ENCODE peak calls at places on chromosomes 6 and 20, in four cellular contexts. T is H1, I is trophoblast cell, S is IMR-90. G is an unnamed sample. For H3K4me1, the result is how much of the 10 kb centered on the place peaks cover.

GRCh38 chr6:85756982-85757381 is 114.3 kb upstream of the SYNCRIP start:
- DNase-seq in T (no peak), I (peak), S (peak), G (peak)

GRCh38 chr6:133092771-133093170 is 148.4 kb upstream of the EYA4 start:
- DNase-seq in T (no peak), I (no peak), S (no peak), G (no peak)

GRCh38 chr20:35006531-35006971 is 50.9 kb downstream of the MYH7B start:
- DNase-seq in T (no peak), I (no peak), S (no peak), G (no peak)

GRCh38 chr20:56380375-56380774 is 11.6 kb downstream of the AURKA start:
- DNase-seq in T (no peak), I (no peak), S (peak), G (no peak)

GRCh38 chr6:32982084-32982701 is 13.8 kb downstream of the BRD2 start:
- DNase-seq in T (no peak), I (peak), S (no peak), G (no peak)

GRCh38 chr6:20370393-20370792 is 31.3 kb upstream of the E2F3 start:
- DNase-seq in T (no peak), I (no peak), S (no peak), G (no peak)

GRCh38 chr6:91083226-91083625 is 496.4 kb upstream of the MAP3K7 start:
- DNase-seq in T (no peak), I (no peak), S (no peak), G (no peak)

GRCh38 chr6:27591660-27592059 is 118.8 kb upstream of the ZNF184 start:
- DNase-seq in T (no peak), I (peak), S (peak), G (peak)

GRCh38 chr20:1623501-1624250 is 3.9 kb upstream of the SIRPB1 start:
- DNase-seq in T (no peak), I (peak), S (no peak), G (no peak)

GRCh38 chr20:57188576-57189079 is 77.8 kb downstream of the BMP7 start:
- DNase-seq in T (no peak), I (no peak), S (no peak), G (no peak)

GRCh38 chr20:3731944-3732326 is 550 bp upstream of the HSPA12B start:
- DNase-seq in T (no peak), I (no peak), S (no peak), G (no peak)

GRCh38 chr6:85464722-85465150 is 14.9 kb downstream of the NT5E start:
- DNase-seq in T (no peak), I (peak), S (peak), G (no peak)

GRCh38 chr6:8085053-8085511 is 17.3 kb downstream of the EEF1E1 start:
- DNase-seq in T (no peak), I (peak), S (peak), G (peak)

GRCh38 chr20:46004813-46005505 is 3.7 kb upstream of the MMP9 start:
- DNase-seq in T (no peak), I (peak), S (no peak), G (peak)

GRCh38 chr20:38094373-38094775 is 60.8 kb downstream of the RPRD1B start:
- DNase-seq in T (no peak), I (peak), S (peak), G (peak)

GRCh38 chr6:131182991-131183425 is 47.7 kb downstream of the AKAP7 start:
- DNase-seq in T (no peak), I (peak), S (peak), G (peak)

GRCh38 chr20:14062171-14062570 is 66.9 kb downstream of the MACROD2 start:
- DNase-seq in T (no peak), I (no peak), S (no peak), G (no peak)

GRCh38 chr6:139515511-139515910 is 141.1 kb upstream of the CITED2 start:
- DNase-seq in T (no peak), I (peak), S (peak), G (peak)

GRCh38 chr6:30760537-30760936 is 16.2 kb upstream of the IER3 start:
- DNase-seq in T (no peak), I (peak), S (no peak), G (no peak)

GRCh38 chr6:130575971-130576370 is 210.2 kb downstream of the TMEM200A start:
- DNase-seq in T (no peak), I (no peak), S (no peak), G (no peak)

GRCh38 chr6:165448210-165448609 is 138.8 kb upstream of the C6orf118 start:
- DNase-seq in T (no peak), I (peak), S (no peak), G (peak)

GRCh38 chr20:36004045-36004444 is 35.7 kb downstream of the CNBD2 start:
- DNase-seq in T (no peak), I (no peak), S (no peak), G (no peak)

GRCh38 chr6:44732243-44732642 is 344.7 kb downstream of the CDC5L start:
- DNase-seq in T (no peak), I (no peak), S (no peak), G (no peak)
- H3K4me1 ChIP-seq in T (under half), I (under half), S (under half), G (under half)

DNA sequence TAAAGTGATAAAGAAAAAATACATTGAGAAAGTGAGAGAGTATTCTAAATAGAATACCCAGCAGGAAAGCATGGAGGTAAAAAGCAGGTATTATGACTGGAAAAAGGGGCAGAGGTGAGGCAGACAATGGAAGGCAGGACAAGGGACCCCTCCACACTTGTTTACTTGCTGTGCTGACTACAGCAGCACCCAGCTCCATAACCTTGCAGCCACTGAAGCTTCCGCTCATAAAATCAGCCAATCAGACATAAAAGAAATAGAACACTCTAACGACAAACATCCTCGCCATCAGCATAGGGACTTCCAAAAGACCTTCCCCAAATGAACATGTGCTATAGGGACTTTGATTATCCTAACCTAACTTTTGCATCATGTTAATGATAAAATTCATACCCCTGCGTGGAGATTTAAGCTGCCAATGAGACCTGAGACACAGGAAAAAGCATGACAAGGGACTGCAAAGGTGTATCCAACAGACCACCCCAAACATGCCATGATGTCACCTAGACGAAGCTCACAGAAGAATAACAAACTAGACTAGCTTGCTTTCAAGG is 120.1 kb downstream of the HFE start:
- DNase-seq in T (no peak), I (no peak), S (no peak), G (no peak)
- H3K18ac ChIP-seq in T (no peak), I (no peak), S (no peak), G (no peak)

DNA sequence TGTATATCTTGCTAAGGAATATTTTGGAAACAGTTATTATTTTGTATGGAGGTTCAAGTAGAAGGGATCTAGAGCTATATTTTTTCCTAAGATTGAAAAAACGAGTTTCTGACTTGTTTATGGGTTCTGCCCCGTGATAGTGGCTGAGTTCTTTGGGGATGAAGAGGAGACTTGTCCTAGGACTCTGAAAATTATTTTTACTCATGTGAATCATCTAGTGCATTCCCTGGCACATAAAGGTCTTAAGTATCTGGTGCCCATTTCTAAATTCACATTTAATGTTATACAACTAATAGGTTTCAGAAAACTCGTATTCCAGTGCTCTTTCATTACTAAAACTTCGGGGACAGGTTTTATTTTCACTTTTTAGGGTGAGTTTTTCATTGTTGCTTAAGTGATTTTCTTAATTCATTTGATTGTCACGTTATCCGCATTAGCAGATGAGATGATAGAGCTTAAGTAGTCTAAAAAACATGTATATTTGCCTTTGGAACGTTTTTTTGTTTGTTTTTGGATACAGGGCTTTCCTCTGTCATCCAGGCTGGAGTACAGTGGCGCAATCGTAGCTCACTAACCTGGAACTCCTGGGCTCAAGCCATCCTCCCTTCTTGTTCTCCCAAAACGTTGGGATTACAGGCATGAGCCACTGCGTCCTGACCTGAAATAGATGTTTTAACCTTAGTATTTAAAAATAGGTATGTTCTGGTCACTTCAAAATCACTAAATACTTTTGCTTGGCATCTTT is 2.1 kb downstream of the NFYA start:
- DNase-seq in T (no peak), I (no peak), S (peak), G (no peak)
- H3K9ac ChIP-seq in T (no peak), I (no peak), S (no peak), G (peak)

DNA sequence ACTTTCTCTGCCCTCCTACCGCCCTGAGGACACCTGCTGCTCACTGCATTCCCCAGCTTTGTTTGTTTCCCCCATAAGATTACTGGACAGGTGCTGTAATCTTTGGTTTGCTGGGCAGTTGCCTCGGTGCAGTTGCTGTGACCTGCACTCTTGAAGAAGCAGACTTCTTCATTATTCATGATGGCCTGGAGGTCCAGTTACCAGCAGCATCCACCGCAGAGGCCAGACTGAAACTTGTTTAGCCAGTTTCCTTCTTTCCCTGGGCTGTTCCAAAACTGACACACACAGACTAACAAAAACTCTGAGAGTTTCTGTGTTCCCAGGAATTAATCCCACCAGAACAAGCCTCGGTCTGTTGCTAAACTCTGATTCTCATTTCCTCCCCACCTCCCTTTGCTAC is 144.1 kb downstream of the QRSL1 start:
- DNase-seq in T (no peak), I (peak), S (no peak), G (no peak)
- H3K4me1 ChIP-seq in T (under half), I (under half), S (under half), G (under half)

GRCh38 chr6:141491684-141492083 is 641.0 kb upstream of the GJE1 start:
- DNase-seq in T (no peak), I (no peak), S (no peak), G (no peak)
- H3K18ac ChIP-seq in T (no peak), I (no peak), S (no peak), G (no peak)

GRCh38 chr6:3337521-3338350 is 79.0 kb downstream of the PSMG4 start:
- DNase-seq in T (no peak), I (peak), S (peak), G (peak)
- H3K9ac ChIP-seq in T (no peak), I (no peak), S (no peak), G (no peak)